ENCODE peak calls at places on chromosomes 3 and 15, in ten cellular contexts. F is GM12878, R is ovary, K is SK-N-SH, A is stomach, J is tibial nerve, U is suprapubic skin, M is K562, L is H1, Z is transverse colon. G is an unnamed sample. For H3K27me3, the result is how much of the 10 kb centered on the place peaks cover.

GRCh38 chr3:124999897-125000296 is 55.9 kb downstream of the HEG1 start:
- DNase-seq in F (no peak), R (no peak), K (no peak), A (no peak), J (no peak), U (no peak), M (no peak), L (no peak), Z (no peak), G (no peak)

GRCh38 chr15:73482184-73482583 is 39.2 kb downstream of the REC114 start:
- DNase-seq in F (no peak), R (no peak), K (no peak), A (no peak), J (no peak), U (no peak), M (no peak), L (no peak), Z (no peak), G (no peak)

GRCh38 chr15:50906954-50907865 is 1.3 kb upstream of the AP4E1 start:
- DNase-seq in F (peak), R (no peak), K (peak), A (peak), J (no peak), U (no peak), M (peak), L (no peak), Z (peak), G (no peak)

GRCh38 chr3:39150803-39151631 is 2.4 kb downstream of the CSRNP1 start:
- DNase-seq in F (no peak), R (peak), K (peak), A (peak), J (peak), U (peak), M (peak), L (no peak), Z (peak), G (peak)

GRCh38 chr15:68700395-68701123 is 120.1 kb downstream of the ANP32A start:
- DNase-seq in F (no peak), R (peak), K (peak), A (no peak), J (no peak), U (no peak), M (no peak), L (peak), Z (peak), G (peak)

GRCh38 chr15:75597667-75598341 is 18.7 kb upstream of the PTPN9 start:
- DNase-seq in F (no peak), R (no peak), K (no peak), A (peak), J (no peak), U (no peak), M (no peak), L (no peak), Z (no peak), G (no peak)

GRCh38 chr15:39434751-39435238 is 146.1 kb upstream of the THBS1 start:
- DNase-seq in F (no peak), R (peak), K (no peak), A (no peak), J (no peak), U (no peak), M (no peak), L (no peak), Z (no peak), G (no peak)

GRCh38 chr3:152471814-152472605 is 203.3 kb downstream of the MBNL1 start:
- DNase-seq in F (peak), R (peak), K (peak), A (peak), J (peak), U (peak), M (peak), L (peak), Z (peak), G (peak)

GRCh38 chr15:98565566-98565965 is 82.8 kb upstream of the IGF1R start:
- DNase-seq in F (no peak), R (no peak), K (no peak), A (no peak), J (no peak), U (no peak), M (no peak), L (no peak), Z (no peak), G (no peak)
- H3K27me3 ChIP-seq in F (under half), R (under half), K (under half), A (under half), J (under half), U (under half), M (under half), L (under half), Z (under half), G (under half)

DNA sequence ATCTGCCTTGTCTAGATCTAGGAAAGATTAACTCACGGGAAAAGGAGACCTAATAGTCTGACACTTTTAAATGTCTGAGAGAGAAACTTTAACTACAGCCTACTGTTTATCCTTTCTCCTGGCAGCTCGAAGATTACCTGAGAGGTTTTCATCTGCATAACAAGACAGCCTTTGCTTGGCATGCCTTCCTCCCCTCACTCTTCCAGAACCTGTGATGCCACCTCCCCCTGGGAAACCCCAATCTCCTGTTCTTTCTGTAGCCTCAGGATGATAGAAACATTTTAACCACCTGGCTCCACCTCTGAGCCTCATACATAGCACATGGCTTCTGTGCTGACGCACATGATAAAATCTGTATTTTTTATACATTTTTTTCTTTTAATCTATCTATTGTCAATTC is 420.8 kb downstream of the CNTN6 start:
- DNase-seq in F (no peak), R (no peak), K (no peak), A (no peak), J (no peak), U (no peak), M (no peak), L (no peak), Z (no peak), G (no peak)
- TF ChIP-seq EP300 in F (no peak), R (no peak), K (no peak), A (no peak), J (no peak), U (no peak), M (no peak), L (no peak), Z (no peak), G (no peak)

DNA sequence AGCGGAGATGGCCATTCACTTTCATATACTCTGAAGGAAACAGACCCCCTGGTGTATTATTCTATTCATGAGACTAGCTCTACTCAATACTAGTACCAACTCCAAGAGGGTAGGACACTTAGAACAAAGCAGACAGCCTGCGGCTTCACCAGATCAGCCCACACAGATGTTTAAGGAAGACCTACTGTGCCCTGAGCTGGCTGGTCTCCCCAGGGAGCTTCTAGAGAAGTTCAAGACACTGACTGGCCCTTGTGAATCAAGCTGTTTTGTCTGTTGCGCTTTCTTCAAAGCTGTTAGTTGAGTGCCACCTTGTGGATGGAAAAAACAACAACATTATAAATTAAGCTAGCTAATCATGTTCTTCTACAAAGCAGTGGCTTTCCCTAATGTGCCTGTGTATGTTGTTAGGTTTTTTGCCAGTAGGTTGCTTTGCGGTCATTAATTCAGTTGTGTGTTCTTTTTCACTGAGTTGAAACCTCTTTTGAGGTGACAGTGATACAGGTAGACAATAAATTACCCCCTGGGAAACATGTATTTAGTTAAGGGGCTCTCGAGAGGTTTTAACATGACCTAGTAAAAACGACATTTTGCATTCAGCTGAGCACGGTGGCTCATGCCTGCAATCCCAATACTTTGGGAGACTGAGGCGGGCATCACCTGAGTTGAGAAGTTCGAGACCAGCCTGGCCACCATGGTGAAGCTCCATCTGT is 64.2 kb upstream of the MYZAP start:
- DNase-seq in F (peak), R (no peak), K (peak), A (no peak), J (peak), U (no peak), M (peak), L (peak), Z (no peak), G (peak)
- TF ChIP-seq CTCF in F (peak), R (peak), K (peak), A (peak), J (peak), U (peak), M (peak), L (peak), Z (peak), G (peak)

DNA sequence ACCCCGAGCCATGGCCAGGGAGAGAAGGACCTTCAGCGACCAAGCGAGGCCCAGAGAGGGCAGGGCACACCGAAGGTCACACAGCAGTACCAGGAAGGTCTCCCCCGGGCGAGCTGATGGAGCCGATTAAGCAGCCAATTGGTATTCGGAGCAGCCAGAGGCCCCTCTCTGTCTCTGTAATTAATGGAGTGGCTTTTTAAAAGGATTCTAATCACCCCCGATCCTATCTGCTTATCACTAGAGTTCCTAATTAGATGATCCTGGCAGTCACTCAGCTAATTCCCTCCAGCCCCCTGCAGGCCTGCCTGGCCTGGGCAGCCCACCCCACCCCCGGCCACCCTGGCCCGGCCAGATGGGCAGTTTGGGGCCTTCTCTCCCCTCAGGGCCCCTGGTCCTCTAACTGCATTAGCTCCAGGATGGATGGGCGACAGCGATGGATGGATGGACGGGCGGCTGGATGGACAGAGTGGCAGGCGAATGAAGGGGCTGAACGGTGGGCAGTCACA is 1.6 kb upstream of the DNAJB8 start:
- DNase-seq in F (no peak), R (no peak), K (peak), A (no peak), J (no peak), U (no peak), M (no peak), L (no peak), Z (no peak), G (no peak)
- H3K27me3 ChIP-seq in F (under half), R (under half), K (under half), A (half or more), J (under half), U (under half), M (under half), L (under half), Z (under half), G (under half)

DNA sequence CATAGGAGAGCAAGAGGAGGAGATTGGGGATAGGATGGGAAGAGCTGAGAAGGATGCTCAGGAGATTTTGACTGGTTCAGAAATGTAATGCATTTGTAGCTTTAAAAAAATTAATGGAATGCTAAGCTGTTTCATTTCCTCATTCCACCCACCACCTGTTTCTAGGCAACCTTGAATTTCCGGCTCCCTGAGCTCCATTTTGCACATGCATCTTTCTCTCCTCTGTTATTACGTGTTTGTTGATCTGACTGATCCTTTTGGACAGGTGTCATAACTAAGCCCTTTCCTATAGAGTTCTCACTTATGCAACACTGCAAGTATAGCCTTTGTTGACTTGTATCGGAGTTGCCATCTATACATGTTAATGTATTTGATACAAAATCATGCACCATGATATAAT is 4.3 kb downstream of the TMPRSS7 start:
- DNase-seq in F (peak), R (no peak), K (no peak), A (no peak), J (no peak), U (no peak), M (no peak), L (no peak), Z (no peak), G (no peak)
- TF ChIP-seq EP300 in F (no peak), R (no peak), K (no peak), A (no peak), J (no peak), U (no peak), M (no peak), L (no peak), Z (no peak), G (no peak)